ENCODE peak calls at places on chromosomes 6 and 20, in five cellular contexts. L is CD8-positive, alpha-beta T cell; T is tibial artery; J is lower lobe of right lung; Q is body of pancreas. S is an unnamed sample. For H3K36me3, the result is how much of the 10 kb centered on the place peaks cover.

GRCh38 chr20:1424336-1424735 is 31.5 kb upstream of the FKBP1A start:
- DNase-seq in L (no peak), T (no peak), J (no peak), Q (no peak), S (no peak)

GRCh38 chr6:70423189-70424133 is 10.2 kb downstream of the FAM135A start:
- DNase-seq in L (no peak), T (no peak), J (no peak), Q (no peak), S (no peak)

GRCh38 chr6:3841066-3841454 is 8.1 kb upstream of the FAM50B start:
- DNase-seq in L (no peak), T (no peak), J (no peak), Q (no peak), S (no peak)

GRCh38 chr6:108193120-108193519 is 27.3 kb downstream of the NR2E1 start:
- DNase-seq in L (no peak), T (no peak), J (no peak), Q (no peak), S (no peak)

GRCh38 chr6:4316867-4317400 is 181.6 kb upstream of the ECI2 start:
- DNase-seq in L (no peak), T (peak), J (peak), Q (peak), S (peak)

GRCh38 chr6:167338551-167339117 is 13.7 kb downstream of the TTLL2 start:
- DNase-seq in L (no peak), T (no peak), J (no peak), Q (no peak), S (no peak)

GRCh38 chr20:45343867-45344721 is 4.1 kb downstream of the SDC4 start:
- DNase-seq in L (no peak), T (peak), J (no peak), Q (peak), S (no peak)

GRCh38 chr20:19783966-19784401 is 25.9 kb downstream of the RIN2 start:
- DNase-seq in L (no peak), T (no peak), J (peak), Q (peak), S (peak)

GRCh38 chr6:43383021-43383667 is 13.7 kb upstream of the ZNF318 start:
- DNase-seq in L (no peak), T (no peak), J (no peak), Q (no peak), S (no peak)

GRCh38 chr6:108914235-108915022 is 66.2 kb downstream of the ARMC2 start:
- DNase-seq in L (peak), T (no peak), J (no peak), Q (peak), S (no peak)

GRCh38 chr20:54140486-54140885 is 33.3 kb downstream of the CYP24A1 start:
- DNase-seq in L (no peak), T (no peak), J (no peak), Q (no peak), S (no peak)

GRCh38 chr6:165846123-165846966 is 183.3 kb upstream of the PDE10A start:
- DNase-seq in L (no peak), T (no peak), J (no peak), Q (no peak), S (no peak)

GRCh38 chr20:38296433-38296832 is 7.5 kb upstream of the BPI start:
- DNase-seq in L (no peak), T (no peak), J (no peak), Q (no peak), S (no peak)

GRCh38 chr6:69027861-69028260 is 392.8 kb downstream of the ADGRB3 start:
- DNase-seq in L (no peak), T (no peak), J (no peak), Q (no peak), S (no peak)

GRCh38 chr6:2839195-2839981 is 2.3 kb downstream of the SERPINB1 start:
- DNase-seq in L (no peak), T (no peak), J (no peak), Q (peak), S (no peak)

GRCh38 chr20:45313943-45314342 is 5.8 kb upstream of the MATN4 start:
- DNase-seq in L (no peak), T (no peak), J (no peak), Q (no peak), S (no peak)

GRCh38 chr6:43770417-43771209 is 602 bp downstream of the VEGFA start:
- DNase-seq in L (peak), T (peak), J (peak), Q (peak), S (peak)

GRCh38 chr6:106119991-106120390 is 33.9 kb downstream of the PRDM1 start:
- DNase-seq in L (no peak), T (no peak), J (no peak), Q (no peak), S (no peak)

GRCh38 chr6:69865126-69865525 is 1.2 kb upstream of the COL19A1 start:
- DNase-seq in L (no peak), T (no peak), J (no peak), Q (no peak), S (no peak)

GRCh38 chr6:122614303-122614702 is 4.1 kb downstream of the PKIB start:
- DNase-seq in L (no peak), T (no peak), J (no peak), Q (no peak), S (no peak)

GRCh38 chr20:19735446-19735845 is 22.6 kb upstream of the RIN2 start:
- DNase-seq in L (no peak), T (peak), J (no peak), Q (peak), S (peak)

GRCh38 chr6:153210083-153210482 is 79.0 kb upstream of the RGS17 start:
- DNase-seq in L (no peak), T (no peak), J (no peak), Q (no peak), S (no peak)

GRCh38 chr6:108560463-108561308 is at the start of gene FOXO3:
- DNase-seq in L (peak), T (peak), J (peak), Q (peak), S (peak)

GRCh38 chr6:113396644-113397201 is 460.4 kb upstream of the MARCKS start:
- DNase-seq in L (no peak), T (no peak), J (no peak), Q (peak), S (no peak)

GRCh38 chr20:64001607-64002011 is 20.7 kb downstream of the PRPF6 start:
- DNase-seq in L (no peak), T (no peak), J (no peak), Q (peak), S (no peak)

GRCh38 chr20:36207602-36208001 is 28.7 kb upstream of the AAR2 start:
- DNase-seq in L (no peak), T (no peak), J (no peak), Q (no peak), S (no peak)

GRCh38 chr6:134035823-134036296 is 16.6 kb downstream of the SLC2A12 start:
- DNase-seq in L (no peak), T (no peak), J (no peak), Q (peak), S (no peak)

GRCh38 chr6:167565884-167566491 is 241.1 kb downstream of the TTLL2 start:
- DNase-seq in L (no peak), T (no peak), J (no peak), Q (peak), S (peak)

GRCh38 chr20:50417484-50418235 is 92.5 kb upstream of the PTPN1 start:
- DNase-seq in L (no peak), T (no peak), J (no peak), Q (no peak), S (no peak)

GRCh38 chr6:21953831-21954801 is 342.7 kb downstream of the PRL start:
- DNase-seq in L (no peak), T (no peak), J (no peak), Q (no peak), S (peak)

DNA sequence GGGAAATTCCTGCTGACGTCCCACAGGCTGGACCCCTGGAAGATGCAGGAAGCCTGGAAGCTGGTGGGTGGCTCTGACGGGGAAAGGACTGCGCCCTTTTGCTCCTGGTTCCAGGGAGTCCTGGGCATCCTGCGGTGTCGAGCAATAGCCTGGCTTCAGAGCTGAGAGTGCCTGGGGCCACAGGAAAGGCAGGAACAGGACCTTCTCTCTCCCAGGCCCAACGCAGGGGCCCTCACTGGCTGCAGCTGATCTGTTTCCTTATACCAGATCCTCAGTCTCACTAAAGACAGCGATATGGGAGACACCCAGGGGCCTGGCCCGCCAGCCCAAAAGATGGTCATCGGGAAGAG is 1.4 kb downstream of the B3GALT4 start:
- DNase-seq in L (no peak), T (no peak), J (no peak), Q (no peak), S (no peak)
- H3K36me3 ChIP-seq in L (under half), T (under half), J (half or more), Q (under half), S (half or more)

DNA sequence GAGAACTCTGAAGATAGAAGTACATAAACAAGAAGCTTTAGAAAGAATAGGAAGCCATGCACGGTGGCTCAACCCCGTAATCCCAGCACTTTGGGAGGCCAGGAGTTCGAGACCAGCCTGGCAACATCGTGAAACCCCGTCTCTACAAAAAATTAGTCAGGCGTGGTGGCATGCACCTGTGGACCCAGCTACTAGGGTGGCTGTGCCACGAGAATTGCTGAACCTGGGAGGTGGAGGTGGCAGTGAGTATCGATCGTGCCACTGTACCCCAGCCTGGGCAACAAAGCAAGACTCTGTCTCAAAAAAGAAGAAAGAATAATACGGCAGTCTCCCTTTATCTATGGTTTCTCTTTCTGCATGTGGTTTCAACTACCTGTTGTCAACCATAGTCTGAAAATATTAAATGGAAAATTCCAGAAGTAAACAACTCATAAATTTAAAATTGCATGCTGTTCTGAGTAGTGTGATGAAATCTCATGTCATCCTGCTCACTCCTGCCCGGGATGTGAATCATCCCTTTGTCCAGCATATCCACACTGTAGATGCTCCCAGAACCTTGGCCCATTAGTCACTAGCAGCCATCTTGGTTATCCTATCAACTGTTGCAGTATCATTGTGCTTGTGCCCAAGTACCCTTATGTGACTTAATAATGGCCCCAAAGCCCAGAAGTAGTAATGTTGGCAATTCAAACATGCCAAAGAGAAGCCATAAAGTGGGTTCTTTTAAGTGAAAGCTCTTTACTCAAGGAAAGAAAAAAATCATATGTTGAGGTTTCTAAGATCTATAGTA is 22.1 kb downstream of the DEK start:
- DNase-seq in L (no peak), T (no peak), J (no peak), Q (no peak), S (no peak)
- H3K36me3 ChIP-seq in L (under half), T (under half), J (half or more), Q (under half), S (under half)

DNA sequence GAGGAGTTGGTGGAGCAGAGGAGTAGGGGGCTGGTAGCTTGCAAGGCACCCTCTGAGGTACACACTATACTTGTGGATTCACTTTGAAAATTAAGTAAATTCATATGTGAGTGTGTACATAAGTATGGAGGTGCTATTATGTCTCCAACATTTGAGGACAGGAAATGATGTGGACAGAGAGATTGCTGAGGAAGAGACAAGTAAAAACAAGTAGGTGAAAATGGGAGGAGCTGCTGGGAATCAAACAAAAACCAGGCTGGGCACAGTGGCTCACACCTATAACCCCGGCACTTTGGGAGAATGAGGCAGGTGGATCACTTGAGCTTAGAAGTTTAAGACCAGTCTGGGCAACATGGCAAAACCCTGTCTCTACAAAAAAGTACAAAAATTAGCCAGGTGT is 69.2 kb upstream of the LYRM2 start:
- DNase-seq in L (no peak), T (no peak), J (no peak), Q (no peak), S (no peak)
- H3K36me3 ChIP-seq in L (under half), T (half or more), J (half or more), Q (under half), S (half or more)

GRCh38 chr6:15501806-15502450 is 160.9 kb downstream of the DTNBP1 start:
- DNase-seq in L (no peak), T (peak), J (no peak), Q (peak), S (peak)

GRCh38 chr6:15504040-15504491 is 158.8 kb downstream of the DTNBP1 start:
- DNase-seq in L (no peak), T (peak), J (no peak), Q (no peak), S (peak)

GRCh38 chr6:15504581-15505350 is 158.1 kb downstream of the DTNBP1 start:
- DNase-seq in L (no peak), T (peak), J (no peak), Q (peak), S (peak)

GRCh38 chr6:15502451-15503345 is 160.1 kb downstream of the DTNBP1 start:
- DNase-seq in L (no peak), T (peak), J (no peak), Q (no peak), S (no peak)

DNA sequence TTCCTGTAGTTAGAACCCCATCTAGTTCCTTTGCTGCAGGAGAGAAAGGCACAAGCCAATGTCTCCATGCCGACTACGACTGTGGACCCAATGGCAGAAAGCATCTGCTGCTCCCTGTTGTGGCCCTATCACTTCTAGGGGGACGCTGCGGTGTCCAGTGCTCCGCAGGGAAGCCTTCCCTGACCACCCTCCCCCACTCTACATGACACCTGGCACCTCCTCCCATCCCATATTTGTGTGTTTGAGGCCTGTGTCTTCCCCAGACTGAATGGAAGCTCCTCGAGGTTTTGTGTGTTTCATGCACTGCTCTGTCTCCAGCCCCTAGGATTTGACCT is 159.5 kb downstream of the DTNBP1 start:
- DNase-seq in L (no peak), T (no peak), J (no peak), Q (no peak), S (no peak)
- H3K36me3 ChIP-seq in L (under half), T (under half), J (half or more), Q (under half), S (under half)

GRCh38 chr20:35133006-35133405 is 14.1 kb downstream of the EDEM2 start:
- DNase-seq in L (no peak), T (no peak), J (no peak), Q (no peak), S (no peak)

GRCh38 chr20:35135867-35136586 is 11.1 kb downstream of the EDEM2 start:
- DNase-seq in L (no peak), T (peak), J (peak), Q (no peak), S (peak)

GRCh38 chr20:35133735-35134134 is 13.4 kb downstream of the EDEM2 start:
- DNase-seq in L (no peak), T (no peak), J (no peak), Q (no peak), S (no peak)

GRCh38 chr20:35134472-35134871 is 12.7 kb downstream of the EDEM2 start:
- DNase-seq in L (no peak), T (peak), J (no peak), Q (peak), S (peak)

DNA sequence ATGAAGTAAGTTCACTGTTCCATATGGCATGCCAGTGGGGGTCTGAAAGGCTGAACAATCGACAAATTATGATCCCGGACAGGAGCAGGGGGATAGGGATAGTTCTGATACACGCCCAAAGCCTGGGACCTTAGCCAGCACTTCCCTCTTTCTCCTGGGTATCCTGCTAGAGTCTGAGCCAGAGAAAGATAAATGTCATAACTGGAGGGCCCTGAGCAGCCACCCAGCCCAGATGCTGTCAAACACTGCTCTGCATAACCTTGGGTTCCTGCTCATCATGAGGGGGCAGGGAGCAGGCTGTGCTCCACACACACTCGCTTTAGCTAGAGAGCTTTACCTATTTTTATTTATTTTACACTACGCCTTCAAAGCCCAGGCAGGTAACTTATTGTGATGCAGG is 12.2 kb downstream of the EDEM2 start:
- DNase-seq in L (no peak), T (no peak), J (no peak), Q (no peak), S (no peak)
- H3K36me3 ChIP-seq in L (under half), T (half or more), J (half or more), Q (under half), S (under half)

DNA sequence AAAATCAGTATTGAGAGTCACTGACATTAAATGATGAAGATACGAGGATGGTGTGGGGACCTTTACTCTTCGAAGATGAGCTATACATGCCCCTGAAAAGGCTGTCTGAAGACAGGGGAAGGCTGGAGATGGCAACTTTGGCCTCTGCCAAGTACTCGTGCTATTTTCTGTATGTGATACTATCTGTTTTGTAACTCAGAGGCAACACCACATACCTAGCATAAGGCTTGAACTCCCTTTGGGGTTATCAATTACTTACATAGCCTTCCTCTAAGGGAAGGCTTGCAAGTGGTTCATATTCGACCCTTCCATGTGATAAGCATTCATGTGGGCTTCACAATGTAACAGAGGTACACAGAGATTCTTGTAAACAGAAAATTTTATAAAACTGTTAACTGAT is 68.7 kb upstream of the FBXO30 start:
- DNase-seq in L (no peak), T (no peak), J (no peak), Q (no peak), S (no peak)
- H3K36me3 ChIP-seq in L (under half), T (under half), J (under half), Q (under half), S (under half)